ENCODE peak calls at places on chromosome 1, in four cellular contexts. Z is H1, E is IMR-90, O is mesendoderm. J is an unnamed sample.

GRCh38 chr1:231563253-231563652 is 34.8 kb downstream of the TSNAX start:
- DNase-seq in Z (no peak), E (no peak), O (no peak), J (no peak)

GRCh38 chr1:171116676-171117075 is 26.0 kb downstream of the FMO3 start:
- DNase-seq in Z (no peak), E (peak), O (no peak), J (no peak)

GRCh38 chr1:111471012-111471411 is 2.8 kb upstream of the C1orf162 start:
- DNase-seq in Z (no peak), E (no peak), O (no peak), J (no peak)

GRCh38 chr1:180167721-180168467 is 13.2 kb downstream of the QSOX1 start:
- DNase-seq in Z (peak), E (peak), O (peak), J (peak)

GRCh38 chr1:224435318-224435763 is 744 bp upstream of the WDR26 start:
- DNase-seq in Z (no peak), E (peak), O (peak), J (peak)

GRCh38 chr1:1072299-1072848 is 1.7 kb downstream of the RNF223 start:
- DNase-seq in Z (no peak), E (no peak), O (no peak), J (no peak)

GRCh38 chr1:148318123-148318899 is 164.8 kb downstream of the PPIAL4G start:
- DNase-seq in Z (no peak), E (no peak), O (peak), J (no peak)

GRCh38 chr1:8457771-8458409 is 140.0 kb downstream of the SLC45A1 start:
- DNase-seq in Z (no peak), E (no peak), O (no peak), J (no peak)

GRCh38 chr1:107530543-107530942 is 389.7 kb downstream of the NTNG1 start:
- DNase-seq in Z (no peak), E (no peak), O (no peak), J (no peak)

GRCh38 chr1:187943606-187944403 is 1115.1 kb downstream of the PLA2G4A start:
- DNase-seq in Z (no peak), E (no peak), O (no peak), J (no peak)

GRCh38 chr1:55894521-55894920 is 679.4 kb upstream of the USP24 start:
- DNase-seq in Z (no peak), E (peak), O (peak), J (no peak)

GRCh38 chr1:37233606-37234005 is 199.3 kb upstream of the GRIK3 start:
- DNase-seq in Z (no peak), E (no peak), O (peak), J (no peak)

GRCh38 chr1:9235560-9235959 is 986 bp downstream of the H6PD start:
- DNase-seq in Z (no peak), E (no peak), O (no peak), J (no peak)

GRCh38 chr1:21625390-21626190 is 43.6 kb downstream of the RAP1GAP start:
- DNase-seq in Z (no peak), E (no peak), O (no peak), J (no peak)
- H4K5ac ChIP-seq in Z (no peak), E (no peak), O (no peak), J (no peak)

DNA sequence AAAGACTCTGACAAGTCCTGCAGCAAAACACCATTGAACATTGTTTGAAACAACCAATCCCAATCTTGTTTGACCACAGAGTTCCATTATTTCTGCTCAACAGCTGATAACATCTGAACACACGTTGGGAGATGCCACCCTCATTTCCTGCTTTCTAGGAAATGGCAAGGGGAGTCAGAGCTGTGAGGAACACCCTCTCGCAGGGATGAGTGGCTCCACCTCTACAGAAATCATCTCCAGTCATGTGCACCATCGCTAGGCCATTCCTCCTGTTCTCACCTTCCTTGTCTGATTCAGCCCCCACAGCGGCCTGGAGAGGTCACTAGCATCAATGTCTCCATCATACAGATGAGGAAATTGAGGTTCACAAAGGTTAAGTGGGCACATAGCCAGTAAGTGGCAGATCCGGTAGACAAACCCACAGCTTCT is 22.4 kb upstream of the RUNX3 start:
- DNase-seq in Z (no peak), E (no peak), O (no peak), J (no peak)
- H4K5ac ChIP-seq in Z (no peak), E (peak), O (no peak), J (no peak)

GRCh38 chr1:201921952-201922558 is 24.3 kb downstream of the LMOD1 start:
- DNase-seq in Z (no peak), E (no peak), O (no peak), J (no peak)
- H4K5ac ChIP-seq in Z (no peak), E (no peak), O (no peak), J (no peak)

GRCh38 chr1:204649756-204650155 is 35.8 kb downstream of the LRRN2 start:
- DNase-seq in Z (no peak), E (no peak), O (no peak), J (no peak)

GRCh38 chr1:204647114-204647804 is 38.3 kb downstream of the LRRN2 start:
- DNase-seq in Z (no peak), E (peak), O (peak), J (peak)

GRCh38 chr1:204645666-204646065 is 39.9 kb downstream of the LRRN2 start:
- DNase-seq in Z (no peak), E (no peak), O (no peak), J (no peak)

GRCh38 chr1:204648576-204648975 is 37.0 kb downstream of the LRRN2 start:
- DNase-seq in Z (no peak), E (no peak), O (no peak), J (no peak)

GRCh38 chr1:204647805-204648153 is 37.8 kb downstream of the LRRN2 start:
- DNase-seq in Z (no peak), E (no peak), O (no peak), J (no peak)
- H4K5ac ChIP-seq in Z (no peak), E (no peak), O (no peak), J (no peak)

GRCh38 chr1:207838156-207839082 is 72.5 kb downstream of the CD34 start:
- DNase-seq in Z (no peak), E (no peak), O (no peak), J (no peak)
- H4K5ac ChIP-seq in Z (no peak), E (no peak), O (no peak), J (no peak)

DNA sequence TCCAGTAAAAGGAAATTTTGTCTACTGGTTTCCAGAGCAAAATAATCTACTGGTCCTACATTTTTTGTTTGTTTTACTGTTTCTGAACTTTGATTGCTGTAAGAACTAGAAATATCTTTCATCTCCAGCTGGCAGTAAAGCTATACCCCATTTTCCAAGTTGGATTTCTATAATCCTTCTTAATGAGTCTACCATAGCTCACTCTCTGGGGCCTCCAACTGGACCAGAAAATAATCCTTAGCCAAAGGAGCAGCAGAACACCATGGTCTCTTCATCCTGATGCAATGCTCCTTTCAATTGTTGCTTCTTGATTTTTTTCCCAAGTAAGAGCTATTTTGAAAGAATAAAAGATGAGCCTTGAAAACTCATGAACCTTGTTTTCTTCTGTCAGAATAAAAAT is 110.0 kb upstream of the COL11A1 start:
- DNase-seq in Z (no peak), E (no peak), O (no peak), J (no peak)
- H4K5ac ChIP-seq in Z (no peak), E (no peak), O (no peak), J (no peak)

J was measured in H9.